ENCODE peak calls at places on chromosome 6, in nine cellular contexts. One of them, this sample, is unnamed.

GRCh38 chr6:11380549-11380948 is 148.1 kb upstream of the NEDD9 start:
- DNase-seq in cerebellum: no peak
- DNase-seq in pancreas: no peak
- DNase-seq in astrocyte of the spinal cord: no peak
- DNase-seq in suprapubic skin: no peak
- DNase-seq in neural crest cell: no peak
- DNase-seq in T-helper 2 cell: no peak
- DNase-seq in fibroblast of the conjunctiva: no peak
- DNase-seq in activated CD4-positive, alpha-beta T cell treated with anti-CD3 and anti-CD28 coated beads, Interleukin-2, amount 50 U/mL, for 1 hour: no peak
- DNase-seq in this sample: no peak

GRCh38 chr6:129324345-129324744 is 385.6 kb downstream of the ARHGAP18 start:
- DNase-seq in activated CD4-positive, alpha-beta T cell treated with anti-CD3 and anti-CD28 coated beads, Interleukin-2, amount 50 U/mL, for 1 hour: no peak
- DNase-seq in suprapubic skin: no peak
- DNase-seq in T-helper 2 cell: no peak
- DNase-seq in pancreas: no peak
- DNase-seq in cerebellum: no peak
- DNase-seq in neural crest cell: no peak
- DNase-seq in fibroblast of the conjunctiva: no peak
- DNase-seq in astrocyte of the spinal cord: no peak
- DNase-seq in this sample: no peak

GRCh38 chr6:32668226-32668747 is 1.8 kb upstream of the HLA-DQB1 start:
- DNase-seq in cerebellum: no peak
- DNase-seq in fibroblast of the conjunctiva: no peak
- DNase-seq in activated CD4-positive, alpha-beta T cell treated with anti-CD3 and anti-CD28 coated beads, Interleukin-2, amount 50 U/mL, for 1 hour: peak
- DNase-seq in suprapubic skin: no peak
- DNase-seq in pancreas: peak
- DNase-seq in T-helper 2 cell: no peak
- DNase-seq in neural crest cell: no peak
- DNase-seq in astrocyte of the spinal cord: no peak
- DNase-seq in this sample: no peak

GRCh38 chr6:66772785-66773184 is 1065.8 kb upstream of the EYS start:
- DNase-seq in T-helper 2 cell: no peak
- DNase-seq in neural crest cell: no peak
- DNase-seq in cerebellum: no peak
- DNase-seq in activated CD4-positive, alpha-beta T cell treated with anti-CD3 and anti-CD28 coated beads, Interleukin-2, amount 50 U/mL, for 1 hour: no peak
- DNase-seq in fibroblast of the conjunctiva: peak
- DNase-seq in astrocyte of the spinal cord: peak
- DNase-seq in pancreas: no peak
- DNase-seq in suprapubic skin: no peak
- DNase-seq in this sample: peak

GRCh38 chr6:56220078-56220477 is 27.3 kb downstream of the COL21A1 start:
- DNase-seq in suprapubic skin: no peak
- DNase-seq in fibroblast of the conjunctiva: no peak
- DNase-seq in T-helper 2 cell: no peak
- DNase-seq in activated CD4-positive, alpha-beta T cell treated with anti-CD3 and anti-CD28 coated beads, Interleukin-2, amount 50 U/mL, for 1 hour: no peak
- DNase-seq in cerebellum: no peak
- DNase-seq in pancreas: no peak
- DNase-seq in astrocyte of the spinal cord: no peak
- DNase-seq in neural crest cell: no peak
- DNase-seq in this sample: no peak

GRCh38 chr6:132713355-132714134 is at the start of gene VNN1:
- DNase-seq in T-helper 2 cell: no peak
- DNase-seq in activated CD4-positive, alpha-beta T cell treated with anti-CD3 and anti-CD28 coated beads, Interleukin-2, amount 50 U/mL, for 1 hour: no peak
- DNase-seq in astrocyte of the spinal cord: no peak
- DNase-seq in neural crest cell: no peak
- DNase-seq in pancreas: no peak
- DNase-seq in cerebellum: no peak
- DNase-seq in fibroblast of the conjunctiva: no peak
- DNase-seq in suprapubic skin: no peak
- DNase-seq in this sample: no peak

GRCh38 chr6:24636681-24637080 is 9.3 kb downstream of the KIAA0319 start:
- DNase-seq in astrocyte of the spinal cord: no peak
- DNase-seq in neural crest cell: no peak
- DNase-seq in suprapubic skin: no peak
- DNase-seq in pancreas: no peak
- DNase-seq in activated CD4-positive, alpha-beta T cell treated with anti-CD3 and anti-CD28 coated beads, Interleukin-2, amount 50 U/mL, for 1 hour: no peak
- DNase-seq in T-helper 2 cell: no peak
- DNase-seq in fibroblast of the conjunctiva: no peak
- DNase-seq in cerebellum: no peak
- DNase-seq in this sample: no peak

GRCh38 chr6:134948708-134949107 is 1.2 kb downstream of the ALDH8A1 start:
- DNase-seq in neural crest cell: no peak
- DNase-seq in cerebellum: no peak
- DNase-seq in suprapubic skin: no peak
- DNase-seq in activated CD4-positive, alpha-beta T cell treated with anti-CD3 and anti-CD28 coated beads, Interleukin-2, amount 50 U/mL, for 1 hour: no peak
- DNase-seq in pancreas: no peak
- DNase-seq in astrocyte of the spinal cord: no peak
- DNase-seq in fibroblast of the conjunctiva: no peak
- DNase-seq in T-helper 2 cell: no peak
- DNase-seq in this sample: no peak

GRCh38 chr6:42781546-42781810 is 374 bp upstream of the BICRAL start:
- DNase-seq in cerebellum: no peak
- DNase-seq in neural crest cell: no peak
- DNase-seq in suprapubic skin: no peak
- DNase-seq in activated CD4-positive, alpha-beta T cell treated with anti-CD3 and anti-CD28 coated beads, Interleukin-2, amount 50 U/mL, for 1 hour: no peak
- DNase-seq in astrocyte of the spinal cord: peak
- DNase-seq in pancreas: no peak
- DNase-seq in T-helper 2 cell: no peak
- DNase-seq in fibroblast of the conjunctiva: no peak
- DNase-seq in this sample: no peak

GRCh38 chr6:134123666-134124208 is 71.3 kb upstream of the SLC2A12 start:
- DNase-seq in neural crest cell: no peak
- DNase-seq in fibroblast of the conjunctiva: peak
- DNase-seq in T-helper 2 cell: no peak
- DNase-seq in suprapubic skin: no peak
- DNase-seq in activated CD4-positive, alpha-beta T cell treated with anti-CD3 and anti-CD28 coated beads, Interleukin-2, amount 50 U/mL, for 1 hour: peak
- DNase-seq in pancreas: no peak
- DNase-seq in cerebellum: no peak
- DNase-seq in astrocyte of the spinal cord: peak
- DNase-seq in this sample: peak

GRCh38 chr6:22954749-22955385 is 385.5 kb downstream of the HDGFL1 start:
- DNase-seq in astrocyte of the spinal cord: peak
- DNase-seq in T-helper 2 cell: no peak
- DNase-seq in cerebellum: no peak
- DNase-seq in neural crest cell: no peak
- DNase-seq in pancreas: no peak
- DNase-seq in fibroblast of the conjunctiva: no peak
- DNase-seq in activated CD4-positive, alpha-beta T cell treated with anti-CD3 and anti-CD28 coated beads, Interleukin-2, amount 50 U/mL, for 1 hour: no peak
- DNase-seq in suprapubic skin: no peak
- DNase-seq in this sample: no peak

GRCh38 chr6:27642744-27643456 is 170.0 kb upstream of the ZNF184 start:
- DNase-seq in fibroblast of the conjunctiva: no peak
- DNase-seq in suprapubic skin: no peak
- DNase-seq in neural crest cell: no peak
- DNase-seq in activated CD4-positive, alpha-beta T cell treated with anti-CD3 and anti-CD28 coated beads, Interleukin-2, amount 50 U/mL, for 1 hour: no peak
- DNase-seq in T-helper 2 cell: no peak
- DNase-seq in pancreas: no peak
- DNase-seq in astrocyte of the spinal cord: no peak
- DNase-seq in cerebellum: no peak
- DNase-seq in this sample: no peak

GRCh38 chr6:116326392-116326717 is 44.4 kb upstream of the DSE start:
- DNase-seq in astrocyte of the spinal cord: no peak
- DNase-seq in activated CD4-positive, alpha-beta T cell treated with anti-CD3 and anti-CD28 coated beads, Interleukin-2, amount 50 U/mL, for 1 hour: no peak
- DNase-seq in fibroblast of the conjunctiva: no peak
- DNase-seq in cerebellum: no peak
- DNase-seq in neural crest cell: no peak
- DNase-seq in suprapubic skin: no peak
- DNase-seq in T-helper 2 cell: no peak
- DNase-seq in pancreas: no peak
- DNase-seq in this sample: no peak

GRCh38 chr6:23659125-23659524 is 466.9 kb upstream of the NRSN1 start:
- DNase-seq in fibroblast of the conjunctiva: no peak
- DNase-seq in activated CD4-positive, alpha-beta T cell treated with anti-CD3 and anti-CD28 coated beads, Interleukin-2, amount 50 U/mL, for 1 hour: no peak
- DNase-seq in cerebellum: peak
- DNase-seq in suprapubic skin: no peak
- DNase-seq in pancreas: no peak
- DNase-seq in astrocyte of the spinal cord: peak
- DNase-seq in neural crest cell: peak
- DNase-seq in T-helper 2 cell: no peak
- DNase-seq in this sample: no peak

GRCh38 chr6:76451926-76452709 is 379.7 kb upstream of the IMPG1 start:
- DNase-seq in cerebellum: no peak
- DNase-seq in activated CD4-positive, alpha-beta T cell treated with anti-CD3 and anti-CD28 coated beads, Interleukin-2, amount 50 U/mL, for 1 hour: no peak
- DNase-seq in astrocyte of the spinal cord: no peak
- DNase-seq in suprapubic skin: no peak
- DNase-seq in neural crest cell: no peak
- DNase-seq in fibroblast of the conjunctiva: no peak
- DNase-seq in pancreas: no peak
- DNase-seq in T-helper 2 cell: no peak
- DNase-seq in this sample: no peak